ENCODE peak calls at places on chromosomes 4 and X, in seven cellular contexts. One of them, this sample, is unnamed.

GRCh38 chrX:3567681-3568080 is 145.8 kb downstream of the PRKX start:
- DNase-seq in brain microvascular endothelial cell: no peak
- DNase-seq in AG09309: no peak
- DNase-seq in fibroblast of pulmonary artery: no peak
- DNase-seq in transverse colon: no peak
- DNase-seq in aorta: no peak
- DNase-seq in GM23248: peak
- DNase-seq in this sample: no peak

GRCh38 chr4:7434766-7435150 is at the start of gene PSAPL1:
- DNase-seq in GM23248: peak
- DNase-seq in AG09309: no peak
- DNase-seq in aorta: peak
- DNase-seq in transverse colon: peak
- DNase-seq in brain microvascular endothelial cell: peak
- DNase-seq in fibroblast of pulmonary artery: peak
- DNase-seq in this sample: peak

GRCh38 chr4:566035-566434 is 10.1 kb downstream of the TMEM271 start:
- DNase-seq in transverse colon: no peak
- DNase-seq in fibroblast of pulmonary artery: no peak
- DNase-seq in aorta: no peak
- DNase-seq in GM23248: no peak
- DNase-seq in AG09309: no peak
- DNase-seq in brain microvascular endothelial cell: no peak
- DNase-seq in this sample: no peak

GRCh38 chrX:118761950-118762725 is 34.7 kb downstream of the IL13RA1 start:
- DNase-seq in brain microvascular endothelial cell: no peak
- DNase-seq in AG09309: no peak
- DNase-seq in fibroblast of pulmonary artery: peak
- DNase-seq in transverse colon: no peak
- DNase-seq in GM23248: no peak
- DNase-seq in aorta: no peak
- DNase-seq in this sample: no peak

GRCh38 chr4:184097815-184098214 is 119.9 kb downstream of the ENPP6 start:
- DNase-seq in aorta: no peak
- DNase-seq in brain microvascular endothelial cell: no peak
- DNase-seq in GM23248: no peak
- DNase-seq in transverse colon: no peak
- DNase-seq in fibroblast of pulmonary artery: no peak
- DNase-seq in AG09309: no peak
- DNase-seq in this sample: no peak

GRCh38 chrX:10254746-10255145 is 98.0 kb downstream of the CLCN4 start:
- DNase-seq in AG09309: no peak
- DNase-seq in aorta: no peak
- DNase-seq in fibroblast of pulmonary artery: no peak
- DNase-seq in transverse colon: no peak
- DNase-seq in GM23248: peak
- DNase-seq in brain microvascular endothelial cell: no peak
- DNase-seq in this sample: peak

GRCh38 chrX:41304178-41304577 is 29.8 kb upstream of the DDX3X start:
- DNase-seq in fibroblast of pulmonary artery: no peak
- DNase-seq in AG09309: no peak
- DNase-seq in transverse colon: no peak
- DNase-seq in aorta: no peak
- DNase-seq in GM23248: no peak
- DNase-seq in brain microvascular endothelial cell: no peak
- DNase-seq in this sample: no peak

GRCh38 chr4:123804171-123804721 is 407.7 kb downstream of the SPRY1 start:
- DNase-seq in aorta: no peak
- DNase-seq in transverse colon: no peak
- DNase-seq in brain microvascular endothelial cell: no peak
- DNase-seq in fibroblast of pulmonary artery: no peak
- DNase-seq in AG09309: no peak
- DNase-seq in GM23248: no peak
- DNase-seq in this sample: no peak

GRCh38 chr4:119726505-119726904 is 97.9 kb upstream of the PDE5A start:
- DNase-seq in fibroblast of pulmonary artery: no peak
- DNase-seq in brain microvascular endothelial cell: no peak
- DNase-seq in transverse colon: no peak
- DNase-seq in AG09309: no peak
- DNase-seq in aorta: no peak
- DNase-seq in GM23248: peak
- DNase-seq in this sample: peak

GRCh38 chrX:1424452-1424851 is 28.3 kb downstream of the ASMTL start:
- DNase-seq in AG09309: no peak
- DNase-seq in aorta: no peak
- DNase-seq in fibroblast of pulmonary artery: no peak
- DNase-seq in GM23248: no peak
- DNase-seq in transverse colon: no peak
- DNase-seq in brain microvascular endothelial cell: no peak
- DNase-seq in this sample: no peak

GRCh38 chr4:175325230-175325629 is 407.1 kb downstream of the ADAM29 start:
- DNase-seq in AG09309: no peak
- DNase-seq in fibroblast of pulmonary artery: no peak
- DNase-seq in brain microvascular endothelial cell: peak
- DNase-seq in GM23248: no peak
- DNase-seq in transverse colon: no peak
- DNase-seq in aorta: no peak
- DNase-seq in this sample: no peak

GRCh38 chr4:82044141-82044993 is 329.4 kb downstream of the HNRNPD start:
- DNase-seq in fibroblast of pulmonary artery: peak
- DNase-seq in GM23248: peak
- DNase-seq in brain microvascular endothelial cell: peak
- DNase-seq in AG09309: no peak
- DNase-seq in aorta: peak
- DNase-seq in transverse colon: peak
- DNase-seq in this sample: peak

GRCh38 chr4:8866828-8867623 is 4.6 kb downstream of the HMX1 start:
- DNase-seq in brain microvascular endothelial cell: no peak
- DNase-seq in GM23248: no peak
- DNase-seq in fibroblast of pulmonary artery: no peak
- DNase-seq in AG09309: no peak
- DNase-seq in transverse colon: no peak
- DNase-seq in aorta: no peak
- DNase-seq in this sample: no peak

GRCh38 chrX:78123190-78123589 is 16.3 kb downstream of the TAF9B start:
- DNase-seq in GM23248: peak
- DNase-seq in brain microvascular endothelial cell: peak
- DNase-seq in transverse colon: no peak
- DNase-seq in aorta: no peak
- DNase-seq in AG09309: no peak
- DNase-seq in fibroblast of pulmonary artery: no peak
- DNase-seq in this sample: no peak

GRCh38 chrX:141278306-141278705 is 36.0 kb upstream of the SPANXC start:
- DNase-seq in aorta: no peak
- DNase-seq in fibroblast of pulmonary artery: peak
- DNase-seq in transverse colon: no peak
- DNase-seq in AG09309: no peak
- DNase-seq in GM23248: peak
- DNase-seq in brain microvascular endothelial cell: no peak
- DNase-seq in this sample: peak

GRCh38 chrX:106731590-106731989 is 5.1 kb downstream of the RNF128 start:
- DNase-seq in transverse colon: no peak
- DNase-seq in GM23248: no peak
- DNase-seq in aorta: no peak
- DNase-seq in AG09309: no peak
- DNase-seq in brain microvascular endothelial cell: no peak
- DNase-seq in fibroblast of pulmonary artery: no peak
- DNase-seq in this sample: no peak

GRCh38 chrX:12978205-12979010 is 3.5 kb downstream of the TMSB4X start:
- DNase-seq in GM23248: peak
- DNase-seq in brain microvascular endothelial cell: peak
- DNase-seq in aorta: peak
- DNase-seq in AG09309: no peak
- DNase-seq in fibroblast of pulmonary artery: peak
- DNase-seq in transverse colon: peak
- DNase-seq in this sample: peak

GRCh38 chrX:4277122-4277521 is 563.7 kb upstream of the PRKX start:
- DNase-seq in aorta: no peak
- DNase-seq in brain microvascular endothelial cell: no peak
- DNase-seq in transverse colon: no peak
- DNase-seq in GM23248: no peak
- DNase-seq in fibroblast of pulmonary artery: no peak
- DNase-seq in AG09309: no peak
- DNase-seq in this sample: no peak

GRCh38 chr4:168421671-168422070 is 58.6 kb downstream of the DDX60L start:
- DNase-seq in fibroblast of pulmonary artery: peak
- DNase-seq in AG09309: no peak
- DNase-seq in GM23248: peak
- DNase-seq in aorta: no peak
- DNase-seq in brain microvascular endothelial cell: peak
- DNase-seq in transverse colon: no peak
- DNase-seq in this sample: peak
- H3K4me3 ChIP-seq in fibroblast of pulmonary artery: no peak
- H3K4me3 ChIP-seq in AG09309: no peak
- H3K4me3 ChIP-seq in GM23248: no peak
- H3K4me3 ChIP-seq in aorta: no peak
- H3K4me3 ChIP-seq in brain microvascular endothelial cell: no peak
- H3K4me3 ChIP-seq in transverse colon: no peak
- H3K4me3 ChIP-seq in this sample: no peak

GRCh38 chrX:19804168-19804567 is 83.2 kb downstream of the SH3KBP1 start:
- DNase-seq in brain microvascular endothelial cell: no peak
- DNase-seq in GM23248: peak
- DNase-seq in fibroblast of pulmonary artery: no peak
- DNase-seq in AG09309: no peak
- DNase-seq in aorta: no peak
- DNase-seq in transverse colon: no peak
- DNase-seq in this sample: no peak

GRCh38 chrX:19810370-19810769 is 77.0 kb downstream of the SH3KBP1 start:
- DNase-seq in AG09309: no peak
- DNase-seq in aorta: no peak
- DNase-seq in transverse colon: no peak
- DNase-seq in brain microvascular endothelial cell: no peak
- DNase-seq in fibroblast of pulmonary artery: no peak
- DNase-seq in GM23248: no peak
- DNase-seq in this sample: peak

GRCh38 chrX:19800821-19801220 is 86.6 kb downstream of the SH3KBP1 start:
- DNase-seq in aorta: no peak
- DNase-seq in transverse colon: no peak
- DNase-seq in fibroblast of pulmonary artery: no peak
- DNase-seq in AG09309: no peak
- DNase-seq in brain microvascular endothelial cell: no peak
- DNase-seq in GM23248: no peak
- DNase-seq in this sample: no peak

GRCh38 chrX:19807414-19807813 is 80.0 kb downstream of the SH3KBP1 start:
- DNase-seq in fibroblast of pulmonary artery: no peak
- DNase-seq in transverse colon: no peak
- DNase-seq in GM23248: no peak
- DNase-seq in brain microvascular endothelial cell: no peak
- DNase-seq in AG09309: no peak
- DNase-seq in aorta: no peak
- DNase-seq in this sample: no peak

DNA sequence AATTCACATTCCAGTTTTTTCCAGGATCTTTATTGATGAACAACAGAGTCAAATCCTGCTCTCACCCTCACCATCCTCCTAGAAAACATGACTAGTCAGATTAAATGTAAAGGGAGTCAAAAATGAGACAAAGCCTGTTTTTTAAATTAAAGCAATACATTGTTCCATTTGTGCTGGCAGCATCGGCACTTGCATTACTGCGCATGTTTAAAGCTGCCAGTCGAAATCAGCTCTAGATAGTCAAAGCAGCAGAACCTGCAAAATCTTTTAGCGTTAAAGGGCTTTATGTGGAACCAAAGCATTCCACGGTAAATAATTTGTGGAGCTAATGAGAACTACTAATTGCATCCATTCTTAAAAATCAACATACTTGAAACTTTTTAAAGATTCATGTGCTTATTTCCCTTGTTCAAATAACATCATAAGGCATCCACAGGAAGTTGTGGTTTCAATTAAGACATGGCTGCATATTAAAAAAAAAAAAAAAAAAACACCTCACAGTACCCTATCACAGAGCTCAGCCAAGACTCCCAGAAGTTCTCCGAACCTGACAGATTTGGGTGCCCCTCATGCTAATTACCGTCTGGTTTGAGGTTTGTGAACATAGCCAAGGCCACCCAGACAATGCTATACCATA is 82.2 kb downstream of the SH3KBP1 start:
- DNase-seq in transverse colon: no peak
- DNase-seq in fibroblast of pulmonary artery: no peak
- DNase-seq in AG09309: no peak
- DNase-seq in GM23248: peak
- DNase-seq in aorta: no peak
- DNase-seq in brain microvascular endothelial cell: no peak
- DNase-seq in this sample: peak
- H3K4me3 ChIP-seq in transverse colon: no peak
- H3K4me3 ChIP-seq in fibroblast of pulmonary artery: no peak
- H3K4me3 ChIP-seq in AG09309: no peak
- H3K4me3 ChIP-seq in GM23248: no peak
- H3K4me3 ChIP-seq in aorta: no peak
- H3K4me3 ChIP-seq in brain microvascular endothelial cell: no peak
- H3K4me3 ChIP-seq in this sample: no peak

GRCh38 chrX:130024127-130024526 is 41.7 kb downstream of the BCORL1 start:
- DNase-seq in transverse colon: peak
- DNase-seq in GM23248: peak
- DNase-seq in fibroblast of pulmonary artery: peak
- DNase-seq in brain microvascular endothelial cell: peak
- DNase-seq in aorta: peak
- DNase-seq in AG09309: no peak
- DNase-seq in this sample: no peak
- H3K4me3 ChIP-seq in transverse colon: no peak
- H3K4me3 ChIP-seq in GM23248: no peak
- H3K4me3 ChIP-seq in fibroblast of pulmonary artery: no peak
- H3K4me3 ChIP-seq in brain microvascular endothelial cell: no peak
- H3K4me3 ChIP-seq in aorta: no peak
- H3K4me3 ChIP-seq in AG09309: no peak
- H3K4me3 ChIP-seq in this sample: no peak

GRCh38 chr4:148059617-148060180 is 327.8 kb downstream of the ARHGAP10 start:
- DNase-seq in AG09309: no peak
- DNase-seq in GM23248: no peak
- DNase-seq in aorta: no peak
- DNase-seq in fibroblast of pulmonary artery: no peak
- DNase-seq in transverse colon: no peak
- DNase-seq in brain microvascular endothelial cell: no peak
- DNase-seq in this sample: no peak

GRCh38 chr4:148060264-148061138 is 328.6 kb downstream of the ARHGAP10 start:
- DNase-seq in aorta: no peak
- DNase-seq in fibroblast of pulmonary artery: no peak
- DNase-seq in AG09309: no peak
- DNase-seq in transverse colon: no peak
- DNase-seq in brain microvascular endothelial cell: no peak
- DNase-seq in GM23248: no peak
- DNase-seq in this sample: no peak

GRCh38 chr4:148062301-148062950 is 330.5 kb downstream of the ARHGAP10 start:
- DNase-seq in fibroblast of pulmonary artery: no peak
- DNase-seq in AG09309: no peak
- DNase-seq in brain microvascular endothelial cell: no peak
- DNase-seq in aorta: no peak
- DNase-seq in GM23248: no peak
- DNase-seq in transverse colon: no peak
- DNase-seq in this sample: no peak

GRCh38 chr4:148061795-148062194 is 329.9 kb downstream of the ARHGAP10 start:
- DNase-seq in aorta: no peak
- DNase-seq in brain microvascular endothelial cell: no peak
- DNase-seq in AG09309: no peak
- DNase-seq in fibroblast of pulmonary artery: no peak
- DNase-seq in transverse colon: no peak
- DNase-seq in GM23248: no peak
- DNase-seq in this sample: no peak

DNA sequence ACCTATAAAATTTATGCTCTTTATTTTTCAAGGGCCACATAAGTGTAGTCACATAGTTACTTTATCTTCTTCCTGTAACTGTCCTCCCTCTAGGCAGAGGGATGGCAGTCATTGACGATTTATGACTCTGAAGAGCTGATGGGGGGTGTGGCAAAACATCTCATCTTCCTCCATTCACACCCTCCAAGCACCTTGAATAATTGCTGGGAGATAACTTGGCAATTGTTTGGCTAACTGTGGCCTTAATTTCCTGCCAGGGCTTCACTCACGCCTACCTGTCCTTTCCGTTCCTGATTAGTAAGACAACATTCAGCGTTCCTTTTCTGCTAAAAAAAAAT is 329.2 kb downstream of the ARHGAP10 start:
- DNase-seq in fibroblast of pulmonary artery: no peak
- DNase-seq in brain microvascular endothelial cell: no peak
- DNase-seq in transverse colon: no peak
- DNase-seq in GM23248: no peak
- DNase-seq in AG09309: no peak
- DNase-seq in aorta: no peak
- DNase-seq in this sample: no peak
- H3K4me3 ChIP-seq in fibroblast of pulmonary artery: no peak
- H3K4me3 ChIP-seq in brain microvascular endothelial cell: no peak
- H3K4me3 ChIP-seq in transverse colon: no peak
- H3K4me3 ChIP-seq in GM23248: no peak
- H3K4me3 ChIP-seq in AG09309: no peak
- H3K4me3 ChIP-seq in aorta: no peak
- H3K4me3 ChIP-seq in this sample: no peak

This sample was measured in adipocyte.